ENCODE peak calls at places on chromosomes 13 and 19, in five cellular contexts. Y, C, D, N and F are unnamed samples.

GRCh38 chr13:102195566-102196462 is 206.0 kb downstream of the FGF14 start:
- DNase-seq in Y (no peak), C (peak; percentile 21), D (no peak), N (no peak), F (peak; percentile 80)

GRCh38 chr13:41453620-41454019 is 3.7 kb upstream of the RGCC start:
- DNase-seq in Y (no peak), C (no peak), D (no peak), N (no peak), F (no peak)

GRCh38 chr19:37955986-37956385 is 49.0 kb downstream of the SIPA1L3 start:
- DNase-seq in Y (no peak), C (no peak), D (no peak), N (no peak), F (no peak)

GRCh38 chr13:101416181-101417042 is at the start of gene NALCN:
- DNase-seq in Y (no peak), C (peak; percentile 39), D (no peak), N (peak; percentile 60), F (peak; percentile 20)

GRCh38 chr19:41811036-41811435 is 14.6 kb downstream of the CEACAM3 start:
- DNase-seq in Y (no peak), C (no peak), D (no peak), N (no peak), F (no peak)

GRCh38 chr19:39676004-39676403 is 20.3 kb downstream of the LGALS16 start:
- DNase-seq in Y (peak; percentile 75), C (peak; percentile 32), D (no peak), N (no peak), F (no peak)

GRCh38 chr13:39777527-39778061 is 122.1 kb downstream of the COG6 start:
- DNase-seq in Y (peak; percentile 67), C (peak; percentile 86), D (no peak), N (no peak), F (peak; percentile 96)

GRCh38 chr19:38788478-38789243 is at the start of gene LGALS7B:
- DNase-seq in Y (no peak), C (no peak), D (no peak), N (peak; percentile 75), F (no peak)

GRCh38 chr13:32381539-32381938 is 46.4 kb downstream of the N4BP2L1 start:
- DNase-seq in Y (peak; percentile 54), C (peak; percentile 4), D (no peak), N (no peak), F (peak; percentile 61)

GRCh38 chr13:91724591-91724990 is 326.2 kb downstream of the GPC5 start:
- DNase-seq in Y (no peak), C (no peak), D (no peak), N (no peak), F (no peak)

GRCh38 chr13:95326695-95327094 is 25.4 kb upstream of the ABCC4 start:
- DNase-seq in Y (no peak), C (no peak), D (no peak), N (no peak), F (no peak)

GRCh38 chr19:43562698-43563241 is 12.6 kb downstream of the XRCC1 start:
- DNase-seq in Y (peak; percentile 94), C (peak; percentile 71), D (peak; percentile 49), N (peak; percentile 82), F (peak; percentile 42)

GRCh38 chr13:91946498-91947070 is 548.2 kb downstream of the GPC5 start:
- DNase-seq in Y (no peak), C (peak; percentile 23), D (no peak), N (no peak), F (peak; percentile 16)

GRCh38 chr13:113063091-113063491 is 42.5 kb upstream of the F7 start:
- DNase-seq in Y (no peak), C (no peak), D (no peak), N (peak; percentile 40), F (no peak)

GRCh38 chr19:7333198-7334118 is 15.3 kb upstream of the ARHGEF18 start:
- DNase-seq in Y (no peak), C (peak; percentile 20), D (peak; percentile 42), N (peak; percentile 54), F (peak; percentile 14)

GRCh38 chr13:106786006-106786579 is 218.2 kb upstream of the ARGLU1 start:
- DNase-seq in Y (no peak), C (no peak), D (no peak), N (no peak), F (no peak)

GRCh38 chr19:10551698-10552301 is 8.1 kb downstream of the ATG4D start:
- DNase-seq in Y (peak; percentile 58), C (peak; percentile 73), D (no peak), N (no peak), F (no peak)

GRCh38 chr19:51457351-51458013 is 772 bp downstream of the SIGLEC8 start:
- DNase-seq in Y (no peak), C (no peak), D (no peak), N (no peak), F (no peak)

GRCh38 chr13:30572859-30573275 is 44.9 kb upstream of the USPL1 start:
- DNase-seq in Y (peak; percentile 81), C (peak; percentile 39), D (no peak), N (no peak), F (peak; percentile 75)

GRCh38 chr13:41268764-41269163 is 5.4 kb upstream of the MTRF1 start:
- DNase-seq in Y (peak; percentile 43), C (peak; percentile 28), D (no peak), N (no peak), F (peak; percentile 25)

GRCh38 chr19:49407079-49407478 is 16.2 kb downstream of the PTH2 start:
- DNase-seq in Y (no peak), C (no peak), D (no peak), N (no peak), F (no peak)

GRCh38 chr19:49408816-49409440 is 14.3 kb downstream of the PTH2 start:
- DNase-seq in Y (no peak), C (no peak), D (no peak), N (no peak), F (no peak)

GRCh38 chr19:49407482-49408015 is 15.7 kb downstream of the PTH2 start:
- DNase-seq in Y (no peak), C (no peak), D (no peak), N (no peak), F (no peak)

GRCh38 chr19:49411681-49412321 is 11.4 kb downstream of the PTH2 start:
- DNase-seq in Y (no peak), C (no peak), D (no peak), N (no peak), F (no peak)

GRCh38 chr19:49409441-49410029 is 13.7 kb downstream of the PTH2 start:
- DNase-seq in Y (peak; percentile 66), C (no peak), D (no peak), N (no peak), F (no peak)
- H3K4me1 ChIP-seq in Y (peaks cover 39% of the 10 kb centered on the region), C (no peaks in the 10 kb centered on the region), D (no peaks in the 10 kb centered on the region), N (no peaks in the 10 kb centered on the region), F (no peaks in the 10 kb centered on the region)

DNA sequence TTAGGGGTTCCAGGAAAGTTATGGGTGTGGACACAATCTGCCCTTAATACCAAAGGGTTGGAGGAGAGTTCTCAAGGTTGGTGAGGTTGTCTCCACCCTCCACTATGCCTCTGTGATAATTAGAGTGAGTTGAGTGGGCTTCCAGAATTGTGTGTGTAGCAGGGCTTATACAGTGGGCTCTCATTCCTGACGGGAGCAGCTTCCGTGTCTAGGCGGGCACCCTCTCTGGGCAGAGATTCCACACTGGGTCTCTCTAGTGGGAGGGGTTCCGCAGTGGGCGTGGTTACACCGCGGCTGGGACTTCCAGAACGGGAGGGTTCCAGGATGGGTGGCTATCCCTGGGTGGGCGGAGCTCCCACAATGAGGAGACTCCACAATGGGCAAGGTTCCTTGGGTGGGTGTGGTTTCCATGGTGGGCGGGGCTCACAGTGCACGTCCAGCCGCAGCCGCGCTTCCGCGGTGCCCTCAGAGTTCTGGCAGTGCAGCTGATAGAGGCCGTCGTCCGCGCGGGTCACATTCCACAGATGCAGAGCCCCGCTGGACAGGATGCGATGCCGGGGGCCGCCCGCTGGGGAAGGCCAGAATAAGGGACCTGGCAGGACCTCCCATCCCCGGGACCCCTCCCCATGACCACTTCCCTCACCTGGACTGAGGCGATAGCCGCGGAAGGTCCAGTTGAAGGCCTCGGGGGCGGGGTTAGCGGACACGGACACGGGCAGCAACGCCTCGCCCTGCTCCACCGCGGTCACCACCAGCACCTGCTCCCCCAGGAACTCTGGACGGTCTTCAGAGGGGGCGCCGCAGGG is 8.4 kb downstream of the NPHS1 start:
- DNase-seq in Y (no peak), C (no peak), D (no peak), N (no peak), F (no peak)
- H3K27me3 ChIP-seq in Y (peaks cover 21% of the 10 kb centered on the region), C (no peaks in the 10 kb centered on the region), D (peaks cover 16% of the 10 kb centered on the region), N (peaks cover 66% of the 10 kb centered on the region), F (peaks cover 29% of the 10 kb centered on the region)

GRCh38 chr19:4369109-4369887 is 25.9 kb downstream of the MPND start:
- DNase-seq in Y (peak; percentile 95), C (no peak), D (no peak), N (peak; percentile 82), F (peak; percentile 56)
- H3K4me1 ChIP-seq in Y (peaks cover 49% of the 10 kb centered on the region), C (peaks cover 12% of the 10 kb centered on the region), D (peaks cover 31% of the 10 kb centered on the region), N (peaks cover 73% of the 10 kb centered on the region), F (peaks cover 32% of the 10 kb centered on the region)

DNA sequence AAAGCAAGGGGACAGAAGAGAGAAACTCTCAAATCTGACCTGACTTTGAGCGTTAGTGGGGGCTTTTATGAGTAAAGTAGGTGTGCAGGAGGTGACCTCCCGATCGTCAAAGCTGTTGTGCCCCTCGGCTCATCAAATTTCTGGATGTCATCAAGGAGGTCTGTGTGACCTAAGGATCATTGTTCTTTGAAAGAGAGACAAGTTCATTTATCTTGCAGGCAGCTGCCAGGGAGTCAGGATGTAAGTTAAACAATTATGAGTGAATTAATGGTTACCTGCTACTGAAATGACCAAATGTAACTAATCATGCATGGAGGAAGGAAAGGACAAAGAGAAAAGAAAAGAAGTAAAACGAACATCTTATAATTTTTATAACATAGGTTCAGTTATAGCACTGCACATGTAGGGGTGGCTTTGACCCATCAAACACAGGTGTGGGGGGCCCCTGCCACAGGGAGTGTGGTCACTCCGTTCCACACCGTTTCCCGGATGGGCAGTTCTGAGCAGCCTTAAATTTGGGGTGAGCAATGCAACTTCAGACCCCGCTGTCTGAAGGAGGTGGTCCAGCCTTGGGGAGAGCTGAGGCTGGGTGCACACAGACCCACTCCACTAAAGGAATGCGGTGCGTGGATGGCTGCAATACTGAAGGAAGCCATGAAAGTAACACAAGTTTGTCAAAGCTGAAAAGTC is 5.2 kb downstream of the CD22 start:
- DNase-seq in Y (no peak), C (no peak), D (no peak), N (no peak), F (no peak)
- H3K27me3 ChIP-seq in Y (no peaks in the 10 kb centered on the region), C (no peaks in the 10 kb centered on the region), D (no peaks in the 10 kb centered on the region), N (peaks cover 25% of the 10 kb centered on the region), F (no peaks in the 10 kb centered on the region)

GRCh38 chr19:19488041-19488874 is 27.1 kb downstream of the TSSK6 start:
- DNase-seq in Y (no peak), C (no peak), D (peak; percentile 39), N (peak; percentile 70), F (no peak)

GRCh38 chr19:19485998-19486290 is 29.4 kb downstream of the TSSK6 start:
- DNase-seq in Y (no peak), C (no peak), D (no peak), N (no peak), F (no peak)

GRCh38 chr19:19486343-19487076 is 28.8 kb downstream of the TSSK6 start:
- DNase-seq in Y (no peak), C (no peak), D (no peak), N (peak; percentile 49), F (no peak)

GRCh38 chr19:19488875-19489690 is 26.3 kb downstream of the TSSK6 start:
- DNase-seq in Y (peak; percentile 98), C (peak; percentile 72), D (peak; percentile 76), N (peak; percentile 90), F (peak; percentile 92)

GRCh38 chr19:19487077-19488040 is 28.0 kb downstream of the TSSK6 start:
- DNase-seq in Y (no peak), C (no peak), D (no peak), N (peak; percentile 66), F (no peak)
- H3K4me1 ChIP-seq in Y (peaks cover 48% of the 10 kb centered on the region), C (peaks cover 22% of the 10 kb centered on the region), D (peaks cover 39% of the 10 kb centered on the region), N (peaks cover 60% of the 10 kb centered on the region), F (peaks cover 37% of the 10 kb centered on the region)